ENCODE peak calls at places on chromosome 21, in ten cellular contexts. A, R, N, C, U, Z, B, G, O and X are unnamed samples.

GRCh38 chr21:46126321-46127238 is 28.7 kb downstream of the COL6A2 start:
- DNase-seq in A (peak; percentile 33), R (no peak), N (peak; percentile 25), C (no peak), U (peak; percentile 30), Z (no peak), B (no peak), G (no peak), O (no peak), X (no peak)

GRCh38 chr21:25453524-25453923 is 153.8 kb downstream of the MRPL39 start:
- DNase-seq in A (no peak), R (no peak), N (no peak), C (no peak), U (no peak), Z (no peak), B (no peak), G (no peak), O (no peak), X (no peak)

GRCh38 chr21:38639782-38640750 is 141.8 kb upstream of the ERG start:
- DNase-seq in A (no peak), R (no peak), N (no peak), C (no peak), U (no peak), Z (no peak), B (no peak), G (no peak), O (no peak), X (no peak)

GRCh38 chr21:46256501-46256994 is 28.0 kb upstream of the LSS start:
- DNase-seq in A (no peak), R (no peak), N (no peak), C (no peak), U (peak; percentile 85), Z (no peak), B (no peak), G (no peak), O (no peak), X (no peak)

GRCh38 chr21:37357691-37358090 is 8.9 kb upstream of the DYRK1A start:
- DNase-seq in A (no peak), R (no peak), N (no peak), C (no peak), U (no peak), Z (no peak), B (no peak), G (no peak), O (no peak), X (no peak)

GRCh38 chr21:44093761-44094160 is 13.4 kb upstream of the PWP2 start:
- DNase-seq in A (no peak), R (no peak), N (no peak), C (no peak), U (no peak), Z (no peak), B (no peak), G (no peak), O (no peak), X (no peak)

GRCh38 chr21:16865612-16866011 is 647.2 kb upstream of the CXADR start:
- DNase-seq in A (no peak), R (peak; percentile 44), N (no peak), C (no peak), U (no peak), Z (no peak), B (no peak), G (no peak), O (no peak), X (no peak)

GRCh38 chr21:40511976-40512375 is 335.0 kb downstream of the DSCAM start:
- DNase-seq in A (no peak), R (no peak), N (no peak), C (no peak), U (no peak), Z (no peak), B (no peak), G (no peak), O (no peak), X (no peak)

GRCh38 chr21:34074283-34075098 is 1.1 kb downstream of the MRPS6 start:
- DNase-seq in A (no peak), R (peak; percentile 27), N (no peak), C (peak; percentile 8), U (peak; percentile 29), Z (no peak), B (no peak), G (no peak), O (no peak), X (no peak)

GRCh38 chr21:45114072-45114471 is 39.7 kb downstream of the ADARB1 start:
- DNase-seq in A (no peak), R (no peak), N (no peak), C (no peak), U (peak; percentile 40), Z (no peak), B (no peak), G (no peak), O (no peak), X (no peak)

GRCh38 chr21:40165671-40166070 is 298.4 kb downstream of the PCP4 start:
- DNase-seq in A (peak; percentile 33), R (no peak), N (no peak), C (peak; percentile 31), U (no peak), Z (no peak), B (no peak), G (no peak), O (no peak), X (no peak)

GRCh38 chr21:42228709-42229220 is 9.8 kb downstream of the ABCG1 start:
- DNase-seq in A (no peak), R (no peak), N (peak; percentile 12), C (no peak), U (no peak), Z (no peak), B (no peak), G (no peak), O (no peak), X (no peak)

GRCh38 chr21:30199989-30200388 is 15.9 kb downstream of the CLDN8 start:
- DNase-seq in A (no peak), R (no peak), N (no peak), C (no peak), U (no peak), Z (no peak), B (peak; percentile 91), G (no peak), O (no peak), X (no peak)

GRCh38 chr21:35637431-35637830 is 422.9 kb downstream of the SETD4 start:
- DNase-seq in A (no peak), R (peak; percentile 66), N (no peak), C (no peak), U (no peak), Z (no peak), B (peak; percentile 58), G (no peak), O (peak; percentile 68), X (peak; percentile 47)

GRCh38 chr21:34351786-34352241 is 12.0 kb upstream of the KCNE2 start:
- DNase-seq in A (peak; percentile 50), R (peak; percentile 41), N (peak; percentile 69), C (peak; percentile 37), U (peak; percentile 62), Z (peak; percentile 53), B (peak; percentile 41), G (peak; percentile 57), O (peak; percentile 64), X (peak; percentile 67)

GRCh38 chr21:34498623-34499022 is 13.4 kb downstream of the KCNE1 start:
- DNase-seq in A (no peak), R (peak; percentile 62), N (no peak), C (no peak), U (peak; percentile 47), Z (no peak), B (no peak), G (peak; percentile 85), O (no peak), X (no peak)

GRCh38 chr21:35226960-35227741 is 178.0 kb upstream of the RUNX1 start:
- DNase-seq in A (no peak), R (no peak), N (no peak), C (no peak), U (no peak), Z (no peak), B (no peak), G (peak; percentile 96), O (no peak), X (no peak)

GRCh38 chr21:46116189-46116845 is 18.4 kb downstream of the COL6A2 start:
- DNase-seq in A (peak; percentile 26), R (no peak), N (peak; percentile 25), C (no peak), U (peak; percentile 32), Z (no peak), B (no peak), G (no peak), O (no peak), X (no peak)

GRCh38 chr21:42807938-42808613 is 71.3 kb downstream of the WDR4 start:
- DNase-seq in A (no peak), R (no peak), N (no peak), C (no peak), U (no peak), Z (no peak), B (no peak), G (no peak), O (no peak), X (no peak)

GRCh38 chr21:35053356-35054096 is 4.4 kb upstream of the RUNX1 start:
- DNase-seq in A (no peak), R (no peak), N (no peak), C (peak; percentile 15), U (no peak), Z (no peak), B (no peak), G (no peak), O (no peak), X (no peak)

GRCh38 chr21:20999567-21000169 is 1.5 kb downstream of the NCAM2 start:
- DNase-seq in A (peak; percentile 53), R (peak; percentile 73), N (peak; percentile 52), C (peak; percentile 56), U (no peak), Z (peak; percentile 71), B (peak; percentile 37), G (no peak), O (peak; percentile 18), X (peak; percentile 54)

GRCh38 chr21:34261841-34262832 is 101.7 kb upstream of the KCNE2 start:
- DNase-seq in A (no peak), R (peak; percentile 17), N (no peak), C (no peak), U (no peak), Z (no peak), B (no peak), G (no peak), O (no peak), X (no peak)

GRCh38 chr21:15222711-15223110 is 157.9 kb upstream of the NRIP1 start:
- DNase-seq in A (no peak), R (peak; percentile 38), N (no peak), C (no peak), U (no peak), Z (no peak), B (no peak), G (no peak), O (peak; percentile 34), X (no peak)

GRCh38 chr21:18168108-18168507 is 76.5 kb upstream of the CHODL start:
- DNase-seq in A (no peak), R (no peak), N (no peak), C (no peak), U (no peak), Z (no peak), B (no peak), G (no peak), O (no peak), X (no peak)

GRCh38 chr21:46474365-46474764 is 15.7 kb downstream of the DIP2A start:
- DNase-seq in A (no peak), R (no peak), N (no peak), C (no peak), U (no peak), Z (no peak), B (no peak), G (no peak), O (no peak), X (no peak)

GRCh38 chr21:14073615-14074014 is 137.1 kb downstream of the LIPI start:
- DNase-seq in A (no peak), R (no peak), N (no peak), C (no peak), U (no peak), Z (no peak), B (no peak), G (no peak), O (no peak), X (no peak)

GRCh38 chr21:33299181-33299752 is 25.5 kb upstream of the IFNAR1 start:
- DNase-seq in A (no peak), R (no peak), N (no peak), C (no peak), U (no peak), Z (no peak), B (no peak), G (no peak), O (peak; percentile 43), X (no peak)

GRCh38 chr21:42616366-42617340 is 36.8 kb upstream of the PDE9A start:
- DNase-seq in A (no peak), R (no peak), N (no peak), C (no peak), U (no peak), Z (no peak), B (no peak), G (no peak), O (no peak), X (no peak)